ENCODE peak calls at places on chromosomes 13 and 19, in nine cellular contexts. D is mucosa of descending colon, T is type B pancreatic cell, N is coronary artery, J is progenitor cell of endocrine pancreas, P is thyroid gland, H is pancreas, G is left ventricle myocardium inferior, C is body of pancreas. X is an unnamed sample.

GRCh38 chr13:98171806-98172569 is 5.1 kb downstream of the RNF113B start:
- DNase-seq in G (peak), N (no peak), C (peak), P (peak), J (no peak), H (peak), D (no peak), T (no peak), X (no peak)

GRCh38 chr19:10797078-10797477 is 38.9 kb downstream of the TMED1 start:
- DNase-seq in N (no peak), G (no peak), P (no peak), H (no peak), D (no peak), C (no peak), J (no peak), T (no peak), X (no peak)

GRCh38 chr13:55761986-55762385 is 1378.7 kb upstream of the PRR20A start:
- DNase-seq in C (no peak), D (no peak), N (no peak), J (no peak), T (no peak), P (no peak), G (no peak), H (no peak), X (no peak)

GRCh38 chr19:43784981-43785808 is 4.4 kb upstream of the KCNN4 start:
- DNase-seq in C (no peak), H (no peak), G (no peak), P (peak), J (peak), T (no peak), D (peak), N (no peak), X (no peak)

GRCh38 chr19:855566-856120 is 3.5 kb downstream of the ELANE start:
- DNase-seq in H (no peak), P (no peak), C (no peak), G (no peak), N (no peak), D (no peak), T (no peak), J (no peak), X (no peak)

GRCh38 chr19:1074512-1075283 is 7.7 kb downstream of the ARHGAP45 start:
- DNase-seq in C (peak), P (peak), J (no peak), N (no peak), D (peak), T (no peak), H (peak), G (peak), X (peak)

GRCh38 chr13:78020861-78021260 is 102.2 kb upstream of the EDNRB start:
- DNase-seq in H (no peak), C (no peak), T (no peak), P (no peak), N (no peak), G (no peak), D (no peak), J (no peak), X (no peak)

GRCh38 chr13:45747071-45747470 is 45.0 kb downstream of the CBY2 start:
- DNase-seq in D (no peak), H (no peak), N (no peak), P (no peak), J (no peak), G (no peak), T (no peak), C (no peak), X (no peak)

GRCh38 chr13:110797230-110797877 is 83.9 kb downstream of the ING1 start:
- DNase-seq in J (no peak), T (no peak), D (no peak), G (no peak), C (no peak), P (no peak), N (no peak), H (no peak), X (no peak)

GRCh38 chr13:114038211-114038613 is 64.3 kb upstream of the C13orf46 start:
- DNase-seq in T (no peak), D (no peak), G (peak), J (no peak), P (no peak), N (no peak), H (peak), C (no peak), X (no peak)

GRCh38 chr19:52237771-52238400 is 31.5 kb upstream of the ZNF766 start:
- DNase-seq in P (peak), C (peak), G (peak), H (peak), T (no peak), N (no peak), D (peak), J (peak), X (peak)

GRCh38 chr13:50126378-50127016 is 111.3 kb downstream of the KCNRG start:
- DNase-seq in C (no peak), J (no peak), H (no peak), T (no peak), G (no peak), D (peak), N (no peak), P (no peak), X (no peak)

GRCh38 chr19:56720281-56720680 is 48.7 kb upstream of the ZNF835 start:
- DNase-seq in T (no peak), H (no peak), P (no peak), G (no peak), D (no peak), N (no peak), C (no peak), J (no peak), X (no peak)

GRCh38 chr13:84648069-84648640 is 765.9 kb upstream of the SLITRK1 start:
- DNase-seq in T (no peak), P (no peak), N (no peak), D (no peak), C (no peak), G (no peak), J (no peak), H (no peak), X (no peak)

GRCh38 chr13:46136688-46137087 is 31.9 kb upstream of the CPB2 start:
- DNase-seq in C (no peak), P (no peak), T (no peak), J (no peak), H (no peak), G (no peak), D (no peak), N (no peak), X (no peak)

GRCh38 chr13:44868397-44868796 is 120.9 kb downstream of the NUFIP1 start:
- DNase-seq in H (no peak), T (no peak), C (no peak), D (no peak), G (no peak), N (no peak), P (no peak), J (no peak), X (no peak)

GRCh38 chr13:110521296-110521680 is 40.2 kb downstream of the RAB20 start:
- DNase-seq in C (no peak), N (no peak), H (no peak), P (no peak), D (no peak), T (no peak), G (no peak), J (no peak), X (no peak)

GRCh38 chr13:52751196-52751595 is 11.6 kb upstream of the CNMD start:
- DNase-seq in G (no peak), D (no peak), J (no peak), C (no peak), P (no peak), H (no peak), N (no peak), T (no peak), X (no peak)

GRCh38 chr13:99425485-99426341 is 75.6 kb upstream of the TM9SF2 start:
- DNase-seq in J (no peak), G (peak), T (no peak), H (no peak), N (peak), P (peak), C (no peak), D (peak), X (peak)

GRCh38 chr13:65600702-65601101 is 1629.4 kb downstream of the PCDH9 start:
- DNase-seq in J (no peak), P (no peak), G (no peak), N (no peak), D (no peak), T (no peak), C (no peak), H (no peak), X (no peak)

GRCh38 chr13:38213307-38213706 is 136.3 kb upstream of the UFM1 start:
- DNase-seq in J (no peak), N (no peak), P (no peak), C (no peak), T (no peak), H (no peak), G (no peak), D (no peak), X (no peak)

GRCh38 chr13:79709526-79709925 is 228.6 kb downstream of the NDFIP2 start:
- DNase-seq in C (no peak), D (no peak), J (no peak), H (no peak), P (no peak), T (no peak), G (no peak), N (no peak), X (no peak)

GRCh38 chr19:8366121-8366581 is 2.2 kb downstream of the ANGPTL4 start:
- DNase-seq in C (no peak), T (no peak), D (no peak), H (peak), J (no peak), N (no peak), G (no peak), P (no peak), X (no peak)

GRCh38 chr13:36766295-36766694 is 52.7 kb upstream of the RFXAP start:
- DNase-seq in G (no peak), C (no peak), N (no peak), H (no peak), T (no peak), P (no peak), J (no peak), D (no peak), X (no peak)

GRCh38 chr13:99083976-99084375 is 106.1 kb upstream of the DOCK9 start:
- DNase-seq in T (no peak), N (peak), H (peak), G (no peak), P (no peak), C (peak), D (no peak), J (no peak), X (no peak)

GRCh38 chr13:62092949-62093348 is 677.3 kb upstream of the PCDH20 start:
- DNase-seq in J (no peak), C (no peak), T (no peak), H (no peak), N (no peak), P (no peak), D (no peak), G (no peak), X (no peak)

GRCh38 chr19:10112895-10113591 is 1.6 kb downstream of the P2RY11 start:
- DNase-seq in T (no peak), G (no peak), N (no peak), H (peak), P (no peak), D (peak), C (peak), J (peak), X (peak)

GRCh38 chr19:3075605-3076431 is 13.5 kb upstream of the TLE5 start:
- DNase-seq in D (peak), G (peak), P (peak), C (peak), H (peak), T (no peak), J (peak), N (no peak), X (peak)

GRCh38 chr19:10718205-10719196 is 622 bp downstream of the DNM2 start:
- DNase-seq in J (peak), H (peak), P (peak), D (no peak), C (peak), T (no peak), N (peak), G (peak), X (peak)

GRCh38 chr13:71493189-71493588 is 373.8 kb downstream of the DACH1 start:
- DNase-seq in G (no peak), D (no peak), P (no peak), J (no peak), H (no peak), C (no peak), N (no peak), T (no peak), X (no peak)

GRCh38 chr19:49347835-49348234 is 12.6 kb downstream of the CD37 start:
- DNase-seq in P (no peak), N (no peak), H (no peak), G (no peak), J (no peak), T (no peak), D (peak), C (no peak), X (no peak)
- TF ChIP-seq CTCF in P (no peak), N (no peak), H (no peak), G (no peak), J (no peak), T (peak), D (no peak), C (no peak), X (no peak)

GRCh38 chr13:40079721-40080120 is 424.3 kb downstream of the COG6 start:
- DNase-seq in G (no peak), N (no peak), D (no peak), C (no peak), J (no peak), T (no peak), H (no peak), P (no peak), X (no peak)

GRCh38 chr13:40083841-40084240 is 428.4 kb downstream of the COG6 start:
- DNase-seq in D (no peak), T (no peak), C (no peak), P (no peak), J (no peak), G (no peak), N (no peak), H (no peak), X (no peak)

GRCh38 chr13:40084934-40085333 is 429.5 kb downstream of the COG6 start:
- DNase-seq in J (no peak), N (no peak), G (no peak), T (no peak), C (no peak), D (no peak), H (no peak), P (no peak), X (no peak)

GRCh38 chr13:40080676-40081075 is 425.2 kb downstream of the COG6 start:
- DNase-seq in P (no peak), N (no peak), D (no peak), T (no peak), J (no peak), G (no peak), H (no peak), C (no peak), X (no peak)

DNA sequence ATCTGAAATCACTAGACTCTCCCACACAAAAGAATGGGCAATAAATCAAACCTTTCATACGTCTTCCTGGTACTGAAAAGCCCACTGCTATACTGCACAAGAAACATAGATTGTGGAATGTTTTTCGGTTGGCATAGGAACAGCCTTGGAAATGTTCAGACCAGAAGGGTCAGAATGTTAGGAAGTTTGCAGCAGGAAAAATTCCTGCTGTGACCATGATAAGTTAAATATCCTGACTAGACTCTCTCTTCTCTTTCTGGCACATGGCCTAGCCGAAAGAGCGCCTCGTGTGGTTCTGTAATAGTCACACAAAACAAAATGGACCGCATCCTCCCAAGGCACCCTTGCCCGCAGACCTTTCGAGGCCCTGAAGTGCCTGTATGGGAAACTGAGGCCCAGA is 427.2 kb downstream of the COG6 start:
- DNase-seq in N (no peak), G (no peak), H (peak), P (no peak), C (no peak), D (no peak), T (no peak), J (no peak), X (no peak)
- TF ChIP-seq CTCF in N (no peak), G (no peak), H (no peak), P (no peak), C (no peak), D (no peak), T (no peak), J (no peak), X (no peak)

GRCh38 chr13:23723463-23723862 is 153.3 kb downstream of the TNFRSF19 start:
- DNase-seq in C (no peak), G (no peak), P (no peak), D (no peak), J (no peak), N (no peak), T (no peak), H (no peak), X (no peak)
- TF ChIP-seq CTCF in C (no peak), G (no peak), P (no peak), D (no peak), J (no peak), N (no peak), T (no peak), H (no peak), X (no peak)

GRCh38 chr13:41196620-41197019 is 2.3 kb upstream of the KBTBD7 start:
- DNase-seq in J (no peak), P (no peak), N (no peak), T (no peak), H (no peak), G (no peak), D (peak), C (no peak), X (no peak)
- TF ChIP-seq CTCF in J (no peak), P (no peak), N (no peak), T (no peak), H (no peak), G (no peak), D (no peak), C (no peak), X (no peak)

GRCh38 chr19:4669723-4670480 is at the start of gene MYDGF:
- DNase-seq in J (peak), T (peak), G (peak), C (peak), D (peak), P (peak), N (peak), H (peak), X (peak)
- TF ChIP-seq CTCF in J (no peak), T (no peak), G (no peak), C (no peak), D (no peak), P (no peak), N (no peak), H (no peak), X (no peak)

DNA sequence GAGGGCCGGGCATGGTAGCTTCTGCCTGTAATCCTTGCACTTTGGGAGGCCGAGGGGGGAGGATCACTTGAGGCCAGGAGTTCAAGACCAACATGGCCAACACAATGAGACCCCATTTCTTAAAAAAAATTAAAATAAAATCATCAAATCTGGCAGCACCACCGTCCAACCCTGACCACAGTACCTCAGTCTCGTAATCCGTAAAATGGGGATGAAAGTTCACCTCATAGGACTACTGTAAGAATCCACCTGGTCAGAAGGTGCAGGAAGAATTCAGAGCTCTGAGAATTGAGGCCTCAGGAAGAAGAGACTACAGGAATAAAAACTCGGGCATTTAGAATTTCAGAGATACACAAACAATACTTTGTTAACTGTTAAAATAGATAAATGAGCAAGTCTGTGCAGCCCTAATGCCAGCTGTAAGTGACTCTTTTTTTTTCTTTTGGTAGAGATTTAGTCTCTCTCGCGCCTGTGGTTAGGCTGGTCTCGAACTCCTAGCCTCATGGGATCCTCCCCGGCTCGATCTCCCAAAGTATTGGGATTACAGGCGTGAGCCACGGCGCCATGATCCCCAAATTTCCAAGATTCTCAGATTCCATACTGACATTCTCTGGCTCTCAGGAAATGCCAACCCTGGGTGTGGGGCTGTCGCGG is 2.9 kb downstream of the PPP1R13L start:
- DNase-seq in H (no peak), T (no peak), G (no peak), P (no peak), J (no peak), D (no peak), N (no peak), C (no peak), X (no peak)
- TF ChIP-seq CTCF in H (no peak), T (no peak), G (no peak), P (no peak), J (no peak), D (no peak), N (no peak), C (peak), X (no peak)

GRCh38 chr13:24489721-24490120 is 22.9 kb downstream of the PARP4 start:
- DNase-seq in G (no peak), C (no peak), D (no peak), N (no peak), J (no peak), T (no peak), H (no peak), P (no peak), X (no peak)

GRCh38 chr13:24495151-24495729 is 17.3 kb downstream of the PARP4 start:
- DNase-seq in D (no peak), C (no peak), H (no peak), G (no peak), J (no peak), N (no peak), T (no peak), P (no peak), X (no peak)

GRCh38 chr13:24493356-24493755 is 19.2 kb downstream of the PARP4 start:
- DNase-seq in H (no peak), J (no peak), N (no peak), C (no peak), P (no peak), T (no peak), G (no peak), D (no peak), X (no peak)

GRCh38 chr13:24497742-24498141 is 14.8 kb downstream of the PARP4 start:
- DNase-seq in H (no peak), P (no peak), T (no peak), N (no peak), G (no peak), C (no peak), D (no peak), J (no peak), X (no peak)

DNA sequence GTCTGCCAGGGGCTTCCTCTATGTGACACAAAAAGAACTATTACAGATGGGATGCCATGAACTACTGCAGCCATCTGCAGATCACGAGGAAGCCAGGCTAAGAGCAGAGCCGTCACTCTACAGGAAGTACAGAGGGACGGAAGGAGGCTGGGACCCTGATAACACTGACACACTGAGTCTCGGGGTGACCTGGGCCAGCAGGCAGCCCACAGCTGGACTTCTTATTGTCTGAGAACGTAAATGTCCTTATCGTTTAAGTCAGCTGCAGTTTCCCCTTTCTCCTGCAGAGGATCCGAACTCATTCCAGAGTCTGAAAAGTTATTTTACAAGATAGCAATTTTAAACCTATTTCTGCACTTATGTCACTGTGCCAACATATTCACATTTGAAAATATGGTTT is 20.7 kb downstream of the PARP4 start:
- DNase-seq in G (no peak), H (no peak), T (no peak), C (no peak), P (no peak), N (no peak), J (no peak), D (no peak), X (no peak)
- TF ChIP-seq CTCF in G (no peak), H (no peak), T (peak), C (no peak), P (no peak), N (no peak), J (no peak), D (no peak), X (no peak)

X was measured in activated B cell treated with CpG ODN at 0.5 μM for 24 hours.